ENCODE peak calls at places on chromosomes 3 and 15, in seven cellular contexts. Y is spleen, Q is uterus, W is IMR-90, B is keratinocyte, L is foreskin fibroblast, E is suprapubic skin. V is an unnamed sample.

GRCh38 chr15:39454189-39454986 is 126.5 kb upstream of the THBS1 start:
- DNase-seq in Y (no peak), Q (no peak), W (peak), B (no peak), L (peak), E (no peak), V (peak)

GRCh38 chr15:96367436-96368200 is 37.1 kb downstream of the NR2F2 start:
- DNase-seq in Y (no peak), Q (no peak), W (no peak), B (no peak), L (no peak), E (no peak), V (no peak)

GRCh38 chr3:123449092-123449985 is 449 bp upstream of the ADCY5 start:
- DNase-seq in Y (peak), Q (peak), W (peak), B (no peak), L (peak), E (no peak), V (peak)

GRCh38 chr3:30473374-30474051 is 132.9 kb upstream of the TGFBR2 start:
- DNase-seq in Y (no peak), Q (peak), W (peak), B (no peak), L (peak), E (peak), V (peak)

GRCh38 chr3:172330413-172330812 is 117.8 kb downstream of the GHSR start:
- DNase-seq in Y (no peak), Q (no peak), W (no peak), B (no peak), L (no peak), E (no peak), V (no peak)

GRCh38 chr3:175397407-175397806 is 538.3 kb downstream of the NAALADL2 start:
- DNase-seq in Y (no peak), Q (no peak), W (no peak), B (no peak), L (no peak), E (no peak), V (no peak)

GRCh38 chr3:124037332-124037731 is 45.4 kb upstream of the ROPN1 start:
- DNase-seq in Y (no peak), Q (no peak), W (no peak), B (no peak), L (no peak), E (no peak), V (no peak)

GRCh38 chr3:145219355-145220196 is 941.4 kb downstream of the PLOD2 start:
- DNase-seq in Y (no peak), Q (no peak), W (no peak), B (no peak), L (no peak), E (no peak), V (no peak)

GRCh38 chr3:64237083-64237482 is 11.8 kb upstream of the PRICKLE2 start:
- DNase-seq in Y (no peak), Q (no peak), W (no peak), B (no peak), L (no peak), E (no peak), V (no peak)
- TF ChIP-seq CTCF in Y (no peak), Q (no peak), W (no peak), B (no peak), L (no peak), E (no peak), V (no peak)

GRCh38 chr3:52456169-52456799 is 880 bp downstream of the NISCH start:
- DNase-seq in Y (peak), Q (no peak), W (peak), B (no peak), L (peak), E (no peak), V (peak)
- H3K4me3 ChIP-seq in Y (peak), Q (peak), W (peak), B (peak), L (peak), E (peak), V (peak)

DNA sequence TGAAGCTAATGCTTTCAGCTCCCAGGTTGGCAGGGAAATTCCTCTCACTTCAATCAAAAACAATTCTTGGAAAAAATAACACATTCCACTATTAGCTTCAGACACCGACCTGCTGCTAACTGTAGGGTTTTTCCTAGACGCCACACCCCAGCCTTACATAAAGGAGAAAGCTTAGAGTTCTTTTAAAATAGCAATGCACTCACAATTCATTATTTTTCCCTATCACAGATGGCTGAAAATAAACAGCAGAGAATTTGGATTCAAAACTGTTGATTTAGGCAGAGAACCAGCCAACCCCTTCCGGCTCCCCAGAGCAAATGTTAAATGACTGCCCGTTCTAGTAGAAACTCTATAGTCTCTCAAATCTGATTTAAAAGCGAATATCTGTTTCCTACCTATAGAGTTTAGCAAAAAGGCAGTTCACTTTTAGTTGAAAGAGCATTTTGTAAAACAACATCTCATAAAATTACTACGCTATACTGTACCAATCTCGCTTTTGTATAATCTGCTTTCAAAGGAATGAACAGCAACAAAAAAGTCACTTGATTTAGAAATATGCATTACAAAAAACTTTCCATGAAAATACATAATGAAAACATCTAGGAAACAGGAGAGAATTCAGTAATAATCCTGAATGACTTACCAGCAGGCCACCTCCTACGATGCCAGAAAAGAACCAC is 581 bp downstream of the TM4SF1 start:
- DNase-seq in Y (no peak), Q (no peak), W (peak), B (no peak), L (no peak), E (no peak), V (peak)
- TF ChIP-seq CTCF in Y (no peak), Q (no peak), W (no peak), B (no peak), L (no peak), E (no peak), V (no peak)

DNA sequence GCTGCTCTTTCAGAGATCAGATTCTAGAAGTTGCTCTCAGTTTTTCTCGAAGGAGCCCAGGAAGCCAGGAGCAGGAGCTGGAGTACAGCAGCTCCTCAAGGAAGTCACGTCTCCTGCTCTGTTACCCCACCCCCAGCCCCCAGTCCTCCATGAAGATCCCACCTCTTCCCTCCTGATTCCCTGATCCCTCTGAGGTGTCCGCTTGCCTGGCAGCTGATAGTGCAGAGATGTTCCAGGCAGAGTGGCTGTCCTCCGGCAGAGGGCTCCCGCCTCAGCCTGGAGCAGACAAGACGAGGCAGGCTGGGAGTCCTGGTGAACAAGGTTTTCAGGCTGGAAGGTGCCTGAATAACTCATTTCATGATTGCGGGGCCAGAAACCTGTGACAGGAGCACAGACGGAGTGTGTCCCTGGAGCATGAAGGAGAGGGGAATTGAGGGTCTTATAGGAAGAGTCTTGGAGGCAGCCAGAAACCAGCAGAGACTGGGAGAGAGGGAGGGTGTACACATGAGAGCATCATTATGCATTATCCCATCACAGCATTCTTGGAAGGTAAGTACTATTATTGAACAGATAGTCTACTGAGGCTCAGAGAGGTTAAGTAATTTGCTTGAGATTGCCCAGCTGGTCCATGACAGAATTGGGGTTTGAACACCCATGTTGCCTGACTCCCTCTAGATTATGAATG is 1.2 kb downstream of the HRH1 start:
- DNase-seq in Y (no peak), Q (peak), W (peak), B (no peak), L (peak), E (peak), V (peak)
- H3K4me3 ChIP-seq in Y (peak), Q (peak), W (peak), B (peak), L (peak), E (peak), V (peak)

GRCh38 chr3:12708584-12709192 is 44.8 kb upstream of the RAF1 start:
- DNase-seq in Y (no peak), Q (peak), W (peak), B (no peak), L (peak), E (no peak), V (peak)
- TF ChIP-seq CTCF in Y (no peak), Q (no peak), W (peak), B (peak), L (peak), E (no peak), V (peak)

GRCh38 chr3:66531256-66531655 is 30.4 kb upstream of the LRIG1 start:
- DNase-seq in Y (no peak), Q (no peak), W (no peak), B (no peak), L (no peak), E (no peak), V (no peak)
- H3K4me3 ChIP-seq in Y (no peak), Q (no peak), W (no peak), B (no peak), L (no peak), E (no peak), V (no peak)

V was measured in AG10803.